ENCODE peak calls at places on chromosomes 2 and 18, in seven cellular contexts. O is endothelial cell; I is EL; T is psoas muscle; F is fibroblast of villous mesenchyme; N is effector CD4-positive, alpha-beta T cell; Q is right atrium auricular region. D is an unnamed sample.

GRCh38 chr18:75438891-75439290 is 11.4 kb upstream of the SMIM21 start:
- DNase-seq in N (no peak), O (no peak), Q (no peak), F (no peak), T (no peak), I (peak), D (no peak)

GRCh38 chr2:105143467-105144127 is 97.9 kb upstream of the GPR45 start:
- DNase-seq in Q (no peak), N (no peak), O (peak), F (no peak), T (peak), I (peak), D (no peak)

GRCh38 chr2:47488870-47489584 is 86.1 kb downstream of the MSH2 start:
- DNase-seq in O (no peak), I (peak), T (no peak), N (no peak), F (peak), Q (no peak), D (no peak)

GRCh38 chr2:46801731-46802664 is 113.6 kb downstream of the MCFD2 start:
- DNase-seq in Q (peak), O (no peak), N (no peak), F (no peak), I (peak), T (no peak), D (no peak)

GRCh38 chr2:203225423-203226039 is 13.3 kb upstream of the CYP20A1 start:
- DNase-seq in F (peak), T (no peak), Q (no peak), N (peak), I (peak), O (peak), D (peak)

GRCh38 chr2:102129956-102130650 is 12.4 kb upstream of the IL1R1 start:
- DNase-seq in F (peak), T (no peak), Q (no peak), O (no peak), N (no peak), I (no peak), D (no peak)

GRCh38 chr2:158546412-158547144 is 89.8 kb downstream of the PKP4 start:
- DNase-seq in Q (no peak), I (no peak), O (no peak), F (peak), T (no peak), N (no peak), D (no peak)

GRCh38 chr2:40097691-40098376 is 318.8 kb upstream of the THUMPD2 start:
- DNase-seq in Q (no peak), F (peak), O (no peak), T (no peak), I (peak), N (no peak), D (no peak)

GRCh38 chr2:42234056-42234455 is 64.9 kb downstream of the EML4 start:
- DNase-seq in Q (no peak), O (no peak), N (no peak), T (no peak), I (peak), F (peak), D (no peak)

GRCh38 chr2:127485051-127485693 is 41.1 kb downstream of the IWS1 start:
- DNase-seq in O (no peak), N (no peak), I (no peak), Q (no peak), T (no peak), F (no peak), D (peak)

GRCh38 chr2:31057691-31058090 is 80.5 kb downstream of the GALNT14 start:
- DNase-seq in F (no peak), N (no peak), O (no peak), Q (no peak), T (no peak), I (no peak), D (no peak)

GRCh38 chr2:187390891-187391290 is 57.2 kb downstream of the CALCRL start:
- DNase-seq in T (no peak), N (no peak), Q (no peak), I (peak), O (no peak), F (peak), D (no peak)

GRCh38 chr18:36350839-36351474 is 53.4 kb downstream of the FHOD3 start:
- DNase-seq in I (no peak), O (no peak), F (no peak), Q (no peak), T (no peak), N (no peak), D (no peak)

GRCh38 chr2:189370719-189371118 is 70.6 kb upstream of the WDR75 start:
- DNase-seq in Q (no peak), F (no peak), O (no peak), I (peak), T (no peak), N (no peak), D (no peak)

GRCh38 chr2:233410191-233410760 is 56.0 kb downstream of the DGKD start:
- DNase-seq in N (no peak), F (no peak), T (no peak), Q (no peak), I (no peak), O (no peak), D (no peak)

GRCh38 chr2:9089831-9090230 is 86.3 kb upstream of the MBOAT2 start:
- DNase-seq in F (no peak), I (no peak), T (no peak), O (no peak), N (no peak), Q (peak), D (no peak)

GRCh38 chr2:3585239-3586109 is 9.4 kb upstream of the COLEC11 start:
- DNase-seq in I (peak), F (peak), T (peak), Q (peak), N (no peak), O (no peak), D (no peak)